ENCODE peak calls at places on chromosomes 16 and 17, in five cellular contexts. One of them, this sample, is unnamed.

GRCh38 chr16:31099860-31100638 is 5.5 kb upstream of the VKORC1 start:
- DNase-seq in fibroblast of lung: peak; percentile 21
- DNase-seq in neural progenitor cell: no peak
- DNase-seq in HCT116: no peak
- DNase-seq in IMR-90: peak; percentile 82
- DNase-seq in this sample: no peak

GRCh38 chr17:55345132-55345531 is 76.5 kb downstream of the MMD start:
- DNase-seq in fibroblast of lung: no peak
- DNase-seq in neural progenitor cell: no peak
- DNase-seq in HCT116: no peak
- DNase-seq in IMR-90: no peak
- DNase-seq in this sample: no peak

GRCh38 chr17:69175812-69176517 is 34.3 kb upstream of the ABCA6 start:
- DNase-seq in fibroblast of lung: peak; percentile 88
- DNase-seq in neural progenitor cell: no peak
- DNase-seq in HCT116: peak; percentile 77
- DNase-seq in IMR-90: peak; percentile 79
- DNase-seq in this sample: no peak

GRCh38 chr17:50047488-50048126 is 8.3 kb upstream of the ITGA3 start:
- DNase-seq in fibroblast of lung: peak; percentile 56
- DNase-seq in neural progenitor cell: no peak
- DNase-seq in HCT116: no peak
- DNase-seq in IMR-90: peak; percentile 83
- DNase-seq in this sample: no peak

GRCh38 chr16:73002836-73003235 is 45.1 kb downstream of the ZFHX3 start:
- DNase-seq in fibroblast of lung: peak; percentile 31
- DNase-seq in neural progenitor cell: no peak
- DNase-seq in HCT116: no peak
- DNase-seq in IMR-90: peak; percentile 74
- DNase-seq in this sample: no peak

GRCh38 chr17:45316271-45317112 is at the start of gene MAP3K14:
- DNase-seq in fibroblast of lung: peak; percentile 74
- DNase-seq in neural progenitor cell: peak; percentile 89
- DNase-seq in HCT116: no peak
- DNase-seq in IMR-90: peak; percentile 64
- DNase-seq in this sample: peak; percentile 92

GRCh38 chr17:14307560-14308024 is 6.7 kb downstream of the HS3ST3B1 start:
- DNase-seq in fibroblast of lung: peak; percentile 77
- DNase-seq in neural progenitor cell: no peak
- DNase-seq in HCT116: no peak
- DNase-seq in IMR-90: peak; percentile 83
- DNase-seq in this sample: no peak

GRCh38 chr17:32536736-32537646 is 50.2 kb downstream of the CDK5R1 start:
- DNase-seq in fibroblast of lung: peak; percentile 50
- DNase-seq in neural progenitor cell: no peak
- DNase-seq in HCT116: no peak
- DNase-seq in IMR-90: peak; percentile 44
- DNase-seq in this sample: no peak

GRCh38 chr17:69878661-69879060 is 196.4 kb upstream of the KCNJ16 start:
- DNase-seq in fibroblast of lung: no peak
- DNase-seq in neural progenitor cell: no peak
- DNase-seq in HCT116: no peak
- DNase-seq in IMR-90: no peak
- DNase-seq in this sample: no peak

GRCh38 chr16:58462089-58462488 is 37.9 kb upstream of the NDRG4 start:
- DNase-seq in fibroblast of lung: no peak
- DNase-seq in neural progenitor cell: no peak
- DNase-seq in HCT116: no peak
- DNase-seq in IMR-90: no peak
- DNase-seq in this sample: no peak

GRCh38 chr16:21145738-21146137 is 4.9 kb downstream of the DNAH3 start:
- DNase-seq in fibroblast of lung: no peak
- DNase-seq in neural progenitor cell: no peak
- DNase-seq in HCT116: no peak
- DNase-seq in IMR-90: no peak
- DNase-seq in this sample: no peak

GRCh38 chr16:13333336-13333735 is 431.9 kb downstream of the SHISA9 start:
- DNase-seq in fibroblast of lung: no peak
- DNase-seq in neural progenitor cell: no peak
- DNase-seq in HCT116: no peak
- DNase-seq in IMR-90: no peak
- DNase-seq in this sample: no peak

GRCh38 chr16:566475-567361 is at the start of gene NHLRC4:
- DNase-seq in fibroblast of lung: peak; percentile 60
- DNase-seq in neural progenitor cell: peak; percentile 48
- DNase-seq in HCT116: no peak
- DNase-seq in IMR-90: peak; percentile 54
- DNase-seq in this sample: peak; percentile 92

GRCh38 chr16:29983420-29984136 is 9.9 kb downstream of the TAOK2 start:
- DNase-seq in fibroblast of lung: no peak
- DNase-seq in neural progenitor cell: no peak
- DNase-seq in HCT116: no peak
- DNase-seq in IMR-90: peak; percentile 64
- DNase-seq in this sample: no peak

GRCh38 chr17:62059394-62059793 is 5.7 kb downstream of the MED13 start:
- DNase-seq in fibroblast of lung: no peak
- DNase-seq in neural progenitor cell: no peak
- DNase-seq in HCT116: no peak
- DNase-seq in IMR-90: no peak
- DNase-seq in this sample: no peak

GRCh38 chr16:89358030-89359005 is 132.0 kb downstream of the ANKRD11 start:
- DNase-seq in fibroblast of lung: no peak
- DNase-seq in neural progenitor cell: no peak
- DNase-seq in HCT116: no peak
- DNase-seq in IMR-90: no peak
- DNase-seq in this sample: no peak

GRCh38 chr17:14737984-14738651 is 437.2 kb downstream of the HS3ST3B1 start:
- DNase-seq in fibroblast of lung: peak; percentile 98
- DNase-seq in neural progenitor cell: peak; percentile 41
- DNase-seq in HCT116: no peak
- DNase-seq in IMR-90: peak; percentile 99
- DNase-seq in this sample: no peak

GRCh38 chr16:57167951-57168350 is 17.9 kb downstream of the PSME3IP1 start:
- DNase-seq in fibroblast of lung: peak; percentile 87
- DNase-seq in neural progenitor cell: peak; percentile 64
- DNase-seq in HCT116: peak; percentile 36
- DNase-seq in IMR-90: peak; percentile 83
- DNase-seq in this sample: peak; percentile 78

GRCh38 chr17:73323622-73324455 is 12.0 kb upstream of the CDC42EP4 start:
- DNase-seq in fibroblast of lung: peak; percentile 53
- DNase-seq in neural progenitor cell: no peak
- DNase-seq in HCT116: no peak
- DNase-seq in IMR-90: peak; percentile 58
- DNase-seq in this sample: no peak

GRCh38 chr17:36132421-36132831 is 28.8 kb downstream of the CCL4 start:
- DNase-seq in fibroblast of lung: no peak
- DNase-seq in neural progenitor cell: no peak
- DNase-seq in HCT116: no peak
- DNase-seq in IMR-90: no peak
- DNase-seq in this sample: no peak

DNA sequence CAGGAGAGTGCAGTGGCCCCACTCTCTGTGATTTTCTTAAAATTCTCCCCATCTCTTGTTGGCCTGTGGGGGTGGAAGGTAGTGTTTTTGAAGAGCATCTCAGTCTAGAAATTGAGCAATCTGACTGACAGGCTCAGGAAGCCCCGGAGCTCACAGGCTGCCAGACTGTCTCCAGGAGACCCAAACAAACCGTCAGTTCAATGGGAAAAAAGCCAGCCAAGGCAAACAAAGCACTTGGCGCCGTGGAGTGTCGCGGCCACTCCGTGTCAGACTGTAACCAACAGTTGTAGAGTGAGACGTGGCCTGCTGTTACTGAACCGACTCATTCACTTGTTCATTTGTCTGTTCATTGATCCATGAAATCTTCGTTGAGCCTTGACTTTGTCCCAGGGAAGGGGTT is 33.7 kb downstream of the RGS9 start:
- DNase-seq in fibroblast of lung: no peak
- DNase-seq in neural progenitor cell: no peak
- DNase-seq in HCT116: no peak
- DNase-seq in IMR-90: peak; percentile 55
- DNase-seq in this sample: no peak
- H3K4me2 ChIP-seq in fibroblast of lung: no peak overlapping the region
- H3K4me2 ChIP-seq in neural progenitor cell: no peak overlapping the region
- H3K4me2 ChIP-seq in HCT116: no peak overlapping the region
- H3K4me2 ChIP-seq in IMR-90: no peak overlapping the region
- H3K4me2 ChIP-seq in this sample: no peak overlapping the region

GRCh38 chr16:9122342-9122741 is 30.9 kb downstream of the HAPSTR1 start:
- DNase-seq in fibroblast of lung: no peak
- DNase-seq in neural progenitor cell: no peak
- DNase-seq in HCT116: no peak
- DNase-seq in IMR-90: no peak
- DNase-seq in this sample: no peak

GRCh38 chr16:9124444-9124843 is 33.0 kb downstream of the HAPSTR1 start:
- DNase-seq in fibroblast of lung: no peak
- DNase-seq in neural progenitor cell: no peak
- DNase-seq in HCT116: no peak
- DNase-seq in IMR-90: no peak
- DNase-seq in this sample: no peak

GRCh38 chr16:9123871-9124270 is 32.4 kb downstream of the HAPSTR1 start:
- DNase-seq in fibroblast of lung: no peak
- DNase-seq in neural progenitor cell: no peak
- DNase-seq in HCT116: peak; percentile 54
- DNase-seq in IMR-90: no peak
- DNase-seq in this sample: peak; percentile 64

GRCh38 chr16:9123401-9123800 is 32.0 kb downstream of the HAPSTR1 start:
- DNase-seq in fibroblast of lung: no peak
- DNase-seq in neural progenitor cell: no peak
- DNase-seq in HCT116: no peak
- DNase-seq in IMR-90: no peak
- DNase-seq in this sample: no peak

DNA sequence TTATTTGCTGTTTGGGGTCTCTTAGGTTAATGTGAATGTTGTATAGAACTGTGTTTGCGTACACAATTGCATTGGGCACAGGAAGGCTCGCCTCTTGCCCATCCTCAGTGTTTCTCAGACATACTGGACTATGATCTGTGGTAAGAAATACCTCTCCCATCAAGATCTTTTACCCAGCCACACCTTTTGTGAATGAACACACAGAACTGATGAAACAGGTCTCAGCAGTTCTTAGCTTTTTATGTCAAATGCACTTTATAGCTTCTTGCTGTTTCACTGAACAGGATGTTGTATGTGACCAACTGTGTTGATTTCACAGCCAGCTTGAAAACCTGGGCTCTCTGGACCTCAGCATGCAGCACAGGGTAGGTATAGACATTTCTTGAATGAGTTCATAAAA is 31.5 kb downstream of the HAPSTR1 start:
- DNase-seq in fibroblast of lung: no peak
- DNase-seq in neural progenitor cell: no peak
- DNase-seq in HCT116: no peak
- DNase-seq in IMR-90: no peak
- DNase-seq in this sample: no peak
- H4K20me1 ChIP-seq in fibroblast of lung: no peaks in the 10 kb centered on the region
- H4K20me1 ChIP-seq in neural progenitor cell: peaks cover 62% of the 10 kb centered on the region
- H4K20me1 ChIP-seq in HCT116: peaks cover 14% of the 10 kb centered on the region
- H4K20me1 ChIP-seq in IMR-90: peaks cover 79% of the 10 kb centered on the region
- H4K20me1 ChIP-seq in this sample: peaks cover 51% of the 10 kb centered on the region

GRCh38 chr17:17806035-17806434 is 30.8 kb downstream of the SREBF1 start:
- DNase-seq in fibroblast of lung: no peak
- DNase-seq in neural progenitor cell: no peak
- DNase-seq in HCT116: no peak
- DNase-seq in IMR-90: no peak
- DNase-seq in this sample: no peak

GRCh38 chr17:17805575-17805974 is 31.2 kb downstream of the SREBF1 start:
- DNase-seq in fibroblast of lung: no peak
- DNase-seq in neural progenitor cell: no peak
- DNase-seq in HCT116: no peak
- DNase-seq in IMR-90: no peak
- DNase-seq in this sample: no peak

GRCh38 chr17:17808706-17809432 is 27.9 kb downstream of the SREBF1 start:
- DNase-seq in fibroblast of lung: peak; percentile 58
- DNase-seq in neural progenitor cell: peak; percentile 37
- DNase-seq in HCT116: no peak
- DNase-seq in IMR-90: peak; percentile 37
- DNase-seq in this sample: no peak

GRCh38 chr17:17806611-17807010 is 30.2 kb downstream of the SREBF1 start:
- DNase-seq in fibroblast of lung: no peak
- DNase-seq in neural progenitor cell: no peak
- DNase-seq in HCT116: no peak
- DNase-seq in IMR-90: no peak
- DNase-seq in this sample: no peak

GRCh38 chr17:17807440-17807839 is 29.3 kb downstream of the SREBF1 start:
- DNase-seq in fibroblast of lung: no peak
- DNase-seq in neural progenitor cell: no peak
- DNase-seq in HCT116: no peak
- DNase-seq in IMR-90: no peak
- DNase-seq in this sample: no peak
- H3K4me1 ChIP-seq in fibroblast of lung: peaks cover 8% of the 10 kb centered on the region
- H3K4me1 ChIP-seq in neural progenitor cell: peaks cover 30% of the 10 kb centered on the region
- H3K4me1 ChIP-seq in HCT116: peaks cover 33% of the 10 kb centered on the region
- H3K4me1 ChIP-seq in IMR-90: peaks cover 11% of the 10 kb centered on the region
- H3K4me1 ChIP-seq in this sample: peaks cover 20% of the 10 kb centered on the region

GRCh38 chr17:82354804-82355308 is 4.2 kb upstream of the TEX19 start:
- DNase-seq in fibroblast of lung: no peak
- DNase-seq in neural progenitor cell: no peak
- DNase-seq in HCT116: no peak
- DNase-seq in IMR-90: no peak
- DNase-seq in this sample: no peak

GRCh38 chr17:82358467-82359350 is at the start of gene TEX19:
- DNase-seq in fibroblast of lung: no peak
- DNase-seq in neural progenitor cell: no peak
- DNase-seq in HCT116: no peak
- DNase-seq in IMR-90: no peak
- DNase-seq in this sample: peak; percentile 83

GRCh38 chr17:82356028-82356427 is 3.0 kb upstream of the TEX19 start:
- DNase-seq in fibroblast of lung: no peak
- DNase-seq in neural progenitor cell: no peak
- DNase-seq in HCT116: no peak
- DNase-seq in IMR-90: no peak
- DNase-seq in this sample: no peak

GRCh38 chr17:82357394-82357793 is 1.7 kb upstream of the TEX19 start:
- DNase-seq in fibroblast of lung: no peak
- DNase-seq in neural progenitor cell: no peak
- DNase-seq in HCT116: no peak
- DNase-seq in IMR-90: no peak
- DNase-seq in this sample: no peak

GRCh38 chr17:82356845-82357355 is 2.1 kb upstream of the TEX19 start:
- DNase-seq in fibroblast of lung: no peak
- DNase-seq in neural progenitor cell: peak; percentile 40
- DNase-seq in HCT116: no peak
- DNase-seq in IMR-90: no peak
- DNase-seq in this sample: no peak
- H3K4me2 ChIP-seq in fibroblast of lung: no peak overlapping the region
- H3K4me2 ChIP-seq in neural progenitor cell: no peak overlapping the region
- H3K4me2 ChIP-seq in HCT116: no peak overlapping the region
- H3K4me2 ChIP-seq in IMR-90: no peak overlapping the region
- H3K4me2 ChIP-seq in this sample: no peak overlapping the region

This sample was measured in Karpas-422.